ENCODE peak calls at places on chromosomes 13 and 19, in eight cellular contexts. P, A, D, X, O, Z, N and E are unnamed samples.

GRCh38 chr13:100584901-100585300 is 3.7 kb downstream of the GGACT start:
- DNase-seq in Z (peak), A (no peak), N (no peak), X (no peak), D (no peak), P (no peak), O (no peak), E (no peak)

GRCh38 chr13:85436029-85436428 is 363.2 kb downstream of the SLITRK6 start:
- DNase-seq in A (no peak), P (no peak), D (no peak), N (no peak), Z (no peak), X (no peak), O (no peak), E (no peak)

GRCh38 chr13:22967669-22968068 is 213.1 kb upstream of the SGCG start:
- DNase-seq in Z (no peak), N (no peak), A (no peak), O (no peak), P (peak), D (no peak), X (no peak), E (no peak)

GRCh38 chr19:41811036-41811435 is 14.6 kb downstream of the CEACAM3 start:
- DNase-seq in A (no peak), X (no peak), P (no peak), N (peak), O (no peak), Z (no peak), D (no peak), E (no peak)

GRCh38 chr19:45769821-45770191 is 754 bp upstream of the SIX5 start:
- DNase-seq in D (peak), X (no peak), N (peak), O (no peak), P (peak), A (no peak), Z (peak), E (peak)

GRCh38 chr19:9054207-9054606 is 32.7 kb upstream of the OR1M1 start:
- DNase-seq in D (no peak), P (no peak), O (no peak), X (no peak), Z (no peak), A (no peak), N (no peak), E (no peak)

GRCh38 chr13:97388385-97388784 is 45.6 kb upstream of the RAP2A start:
- DNase-seq in O (no peak), D (no peak), P (no peak), A (no peak), X (no peak), N (no peak), Z (no peak), E (no peak)

GRCh38 chr19:2181618-2181997 is 17.9 kb downstream of the DOT1L start:
- DNase-seq in A (no peak), Z (no peak), D (no peak), P (no peak), O (no peak), X (no peak), N (no peak), E (no peak)

GRCh38 chr19:50661675-50662441 is 12.6 kb downstream of the C19orf81 start:
- DNase-seq in X (no peak), N (no peak), D (no peak), A (no peak), P (peak), O (no peak), Z (no peak), E (no peak)

GRCh38 chr19:35114656-35115537 is 726 bp upstream of the FXYD3 start:
- DNase-seq in N (peak), O (peak), Z (peak), X (peak), D (peak), P (peak), A (no peak), E (peak)

GRCh38 chr13:44051923-44052322 is 172.2 kb downstream of the LACC1 start:
- DNase-seq in D (no peak), A (no peak), X (no peak), Z (no peak), P (no peak), N (no peak), O (no peak), E (no peak)